ENCODE peak calls at places on chromosome 18, in ten cellular contexts. One of them, this sample, is unnamed.

GRCh38 chr18:49021433-49022129 is 70.8 kb upstream of the SMAD7 start:
- DNase-seq in bronchial epithelial cell: peak; percentile 95
- DNase-seq in fibroblast of the aortic adventitia: peak; percentile 35
- DNase-seq in CD4-positive, alpha-beta T cell: no peak
- DNase-seq in colonic mucosa: peak; percentile 93
- DNase-seq in nephron progenitor cell: no peak
- DNase-seq in stomach: peak; percentile 79
- DNase-seq in endothelial cell: peak; percentile 52
- DNase-seq in adrenal gland: peak; percentile 65
- DNase-seq in thyroid gland: peak; percentile 38
- DNase-seq in this sample: peak; percentile 35

GRCh38 chr18:2036136-2036535 is 535.2 kb downstream of the METTL4 start:
- DNase-seq in nephron progenitor cell: no peak
- DNase-seq in bronchial epithelial cell: peak; percentile 88
- DNase-seq in endothelial cell: no peak
- DNase-seq in stomach: no peak
- DNase-seq in thyroid gland: no peak
- DNase-seq in adrenal gland: no peak
- DNase-seq in fibroblast of the aortic adventitia: peak; percentile 19
- DNase-seq in CD4-positive, alpha-beta T cell: no peak
- DNase-seq in colonic mucosa: no peak
- DNase-seq in this sample: no peak

GRCh38 chr18:79903787-79904356 is 47.6 kb downstream of the SLC66A2 start:
- DNase-seq in adrenal gland: no peak
- DNase-seq in thyroid gland: no peak
- DNase-seq in CD4-positive, alpha-beta T cell: no peak
- DNase-seq in stomach: no peak
- DNase-seq in endothelial cell: no peak
- DNase-seq in colonic mucosa: no peak
- DNase-seq in nephron progenitor cell: no peak
- DNase-seq in fibroblast of the aortic adventitia: no peak
- DNase-seq in bronchial epithelial cell: no peak
- DNase-seq in this sample: no peak

GRCh38 chr18:74342416-74343043 is 26.9 kb downstream of the C18orf63 start:
- DNase-seq in adrenal gland: no peak
- DNase-seq in fibroblast of the aortic adventitia: peak; percentile 90
- DNase-seq in thyroid gland: no peak
- DNase-seq in colonic mucosa: peak; percentile 53
- DNase-seq in endothelial cell: peak; percentile 29
- DNase-seq in nephron progenitor cell: peak; percentile 20
- DNase-seq in stomach: peak; percentile 30
- DNase-seq in bronchial epithelial cell: peak; percentile 74
- DNase-seq in CD4-positive, alpha-beta T cell: peak; percentile 9
- DNase-seq in this sample: no peak

GRCh38 chr18:55778731-55779460 is 190.9 kb upstream of the TCF4 start:
- DNase-seq in stomach: no peak
- DNase-seq in adrenal gland: no peak
- DNase-seq in CD4-positive, alpha-beta T cell: no peak
- DNase-seq in thyroid gland: no peak
- DNase-seq in bronchial epithelial cell: peak; percentile 86
- DNase-seq in nephron progenitor cell: no peak
- DNase-seq in endothelial cell: no peak
- DNase-seq in colonic mucosa: no peak
- DNase-seq in fibroblast of the aortic adventitia: no peak
- DNase-seq in this sample: no peak

GRCh38 chr18:23106575-23106974 is 28.7 kb upstream of the CABLES1 start:
- DNase-seq in thyroid gland: no peak
- DNase-seq in endothelial cell: no peak
- DNase-seq in bronchial epithelial cell: peak; percentile 48
- DNase-seq in fibroblast of the aortic adventitia: peak; percentile 68
- DNase-seq in adrenal gland: peak; percentile 65
- DNase-seq in nephron progenitor cell: peak; percentile 26
- DNase-seq in stomach: no peak
- DNase-seq in colonic mucosa: peak; percentile 75
- DNase-seq in CD4-positive, alpha-beta T cell: no peak
- DNase-seq in this sample: no peak

GRCh38 chr18:12254820-12255511 is 805 bp downstream of the CIDEA start:
- DNase-seq in bronchial epithelial cell: no peak
- DNase-seq in adrenal gland: no peak
- DNase-seq in stomach: no peak
- DNase-seq in thyroid gland: no peak
- DNase-seq in colonic mucosa: no peak
- DNase-seq in fibroblast of the aortic adventitia: no peak
- DNase-seq in CD4-positive, alpha-beta T cell: no peak
- DNase-seq in endothelial cell: no peak
- DNase-seq in nephron progenitor cell: no peak
- DNase-seq in this sample: no peak

GRCh38 chr18:5966514-5966913 is 71.2 kb upstream of the TMEM200C start:
- DNase-seq in stomach: no peak
- DNase-seq in nephron progenitor cell: no peak
- DNase-seq in bronchial epithelial cell: no peak
- DNase-seq in endothelial cell: no peak
- DNase-seq in CD4-positive, alpha-beta T cell: no peak
- DNase-seq in adrenal gland: no peak
- DNase-seq in fibroblast of the aortic adventitia: no peak
- DNase-seq in thyroid gland: no peak
- DNase-seq in colonic mucosa: no peak
- DNase-seq in this sample: no peak

GRCh38 chr18:9738266-9738969 is 30.3 kb downstream of the RAB31 start:
- DNase-seq in colonic mucosa: no peak
- DNase-seq in CD4-positive, alpha-beta T cell: no peak
- DNase-seq in stomach: no peak
- DNase-seq in bronchial epithelial cell: no peak
- DNase-seq in nephron progenitor cell: no peak
- DNase-seq in thyroid gland: no peak
- DNase-seq in endothelial cell: no peak
- DNase-seq in fibroblast of the aortic adventitia: no peak
- DNase-seq in adrenal gland: no peak
- DNase-seq in this sample: no peak

GRCh38 chr18:9740076-9740475 is 32.0 kb downstream of the RAB31 start:
- DNase-seq in thyroid gland: no peak
- DNase-seq in CD4-positive, alpha-beta T cell: no peak
- DNase-seq in adrenal gland: no peak
- DNase-seq in endothelial cell: no peak
- DNase-seq in bronchial epithelial cell: peak; percentile 71
- DNase-seq in nephron progenitor cell: no peak
- DNase-seq in fibroblast of the aortic adventitia: no peak
- DNase-seq in colonic mucosa: no peak
- DNase-seq in stomach: no peak
- DNase-seq in this sample: no peak

GRCh38 chr18:9737814-9738160 is 29.7 kb downstream of the RAB31 start:
- DNase-seq in nephron progenitor cell: peak; percentile 34
- DNase-seq in CD4-positive, alpha-beta T cell: no peak
- DNase-seq in endothelial cell: no peak
- DNase-seq in fibroblast of the aortic adventitia: no peak
- DNase-seq in bronchial epithelial cell: no peak
- DNase-seq in stomach: no peak
- DNase-seq in thyroid gland: no peak
- DNase-seq in adrenal gland: peak; percentile 49
- DNase-seq in colonic mucosa: no peak
- DNase-seq in this sample: no peak

GRCh38 chr18:9741461-9741820 is 33.3 kb downstream of the RAB31 start:
- DNase-seq in endothelial cell: no peak
- DNase-seq in colonic mucosa: no peak
- DNase-seq in thyroid gland: no peak
- DNase-seq in stomach: no peak
- DNase-seq in adrenal gland: no peak
- DNase-seq in bronchial epithelial cell: no peak
- DNase-seq in nephron progenitor cell: no peak
- DNase-seq in CD4-positive, alpha-beta T cell: no peak
- DNase-seq in fibroblast of the aortic adventitia: no peak
- DNase-seq in this sample: no peak

DNA sequence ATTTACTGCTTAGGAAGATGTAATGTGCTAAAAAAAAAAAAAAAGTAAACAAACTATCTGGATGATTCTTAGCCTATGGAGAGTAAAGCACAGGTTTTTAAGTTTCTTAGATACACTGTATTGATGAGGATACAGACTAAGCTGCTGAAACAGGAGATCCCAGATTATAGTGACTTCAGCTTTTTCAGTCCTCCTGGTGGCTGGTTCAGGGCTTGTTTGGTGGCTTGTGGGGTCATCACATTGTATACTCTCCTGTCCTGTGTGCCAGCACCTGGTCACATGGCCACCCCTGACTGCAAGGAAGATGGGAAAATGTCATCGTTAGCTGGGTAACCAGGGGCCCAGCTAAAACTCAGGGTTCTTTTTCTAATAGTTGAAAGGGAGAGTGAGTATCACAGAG is 31.4 kb downstream of the RAB31 start:
- DNase-seq in adrenal gland: no peak
- DNase-seq in thyroid gland: no peak
- DNase-seq in bronchial epithelial cell: no peak
- DNase-seq in CD4-positive, alpha-beta T cell: no peak
- DNase-seq in stomach: no peak
- DNase-seq in endothelial cell: no peak
- DNase-seq in nephron progenitor cell: no peak
- DNase-seq in fibroblast of the aortic adventitia: no peak
- DNase-seq in colonic mucosa: no peak
- DNase-seq in this sample: no peak
- TF ChIP-seq CTCF in adrenal gland: no peak
- TF ChIP-seq CTCF in thyroid gland: no peak
- TF ChIP-seq CTCF in bronchial epithelial cell: no peak
- TF ChIP-seq CTCF in CD4-positive, alpha-beta T cell: no peak
- TF ChIP-seq CTCF in stomach: no peak
- TF ChIP-seq CTCF in endothelial cell: no peak
- TF ChIP-seq CTCF in nephron progenitor cell: no peak
- TF ChIP-seq CTCF in fibroblast of the aortic adventitia: no peak
- TF ChIP-seq CTCF in colonic mucosa: no peak
- TF ChIP-seq CTCF in this sample: no peak

GRCh38 chr18:58490238-58490637 is 138.7 kb downstream of the ALPK2 start:
- DNase-seq in adrenal gland: no peak
- DNase-seq in stomach: no peak
- DNase-seq in CD4-positive, alpha-beta T cell: no peak
- DNase-seq in thyroid gland: no peak
- DNase-seq in nephron progenitor cell: no peak
- DNase-seq in endothelial cell: no peak
- DNase-seq in colonic mucosa: peak; percentile 70
- DNase-seq in fibroblast of the aortic adventitia: no peak
- DNase-seq in bronchial epithelial cell: no peak
- DNase-seq in this sample: no peak
- TF ChIP-seq CTCF in adrenal gland: no peak
- TF ChIP-seq CTCF in stomach: no peak
- TF ChIP-seq CTCF in CD4-positive, alpha-beta T cell: no peak
- TF ChIP-seq CTCF in thyroid gland: no peak
- TF ChIP-seq CTCF in nephron progenitor cell: no peak
- TF ChIP-seq CTCF in endothelial cell: no peak
- TF ChIP-seq CTCF in colonic mucosa: no peak
- TF ChIP-seq CTCF in fibroblast of the aortic adventitia: no peak
- TF ChIP-seq CTCF in bronchial epithelial cell: no peak
- TF ChIP-seq CTCF in this sample: no peak

DNA sequence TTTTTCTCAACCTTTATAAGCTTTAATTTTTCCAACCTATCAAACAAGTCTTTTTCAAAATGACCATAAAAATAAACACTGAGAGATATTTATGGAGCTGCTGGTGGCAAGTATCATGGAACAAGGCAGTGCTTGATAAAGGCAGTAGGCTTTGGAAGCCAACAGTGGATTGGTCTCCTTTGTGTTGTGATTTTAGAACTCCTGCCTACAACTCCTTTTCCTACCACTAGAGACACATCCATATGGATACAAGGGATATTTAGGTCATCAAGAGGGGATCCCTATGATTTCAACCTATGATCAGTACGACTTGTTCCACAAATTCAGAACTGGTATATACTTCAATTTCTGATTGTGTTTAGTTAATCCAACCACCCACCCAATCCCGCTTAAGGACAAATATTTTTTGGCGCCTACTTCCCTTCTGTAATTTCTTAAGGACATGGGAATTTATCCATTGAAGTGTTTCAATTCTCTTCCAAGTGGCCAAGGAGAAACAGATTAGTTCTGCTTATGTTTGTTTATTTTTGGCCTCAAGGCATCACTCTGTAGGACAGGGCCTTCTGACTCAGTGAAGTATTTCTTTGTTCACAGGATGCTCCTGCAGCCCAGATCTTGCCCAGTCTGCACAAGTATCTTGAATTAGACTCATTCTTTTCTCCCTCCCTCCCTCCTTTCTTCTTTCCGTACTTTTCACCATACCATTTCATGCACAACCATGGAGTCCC is 2119.6 kb upstream of the PIK3C3 start:
- DNase-seq in thyroid gland: no peak
- DNase-seq in nephron progenitor cell: no peak
- DNase-seq in fibroblast of the aortic adventitia: no peak
- DNase-seq in bronchial epithelial cell: peak; percentile 53
- DNase-seq in CD4-positive, alpha-beta T cell: no peak
- DNase-seq in endothelial cell: no peak
- DNase-seq in stomach: no peak
- DNase-seq in adrenal gland: no peak
- DNase-seq in colonic mucosa: no peak
- DNase-seq in this sample: no peak
- TF ChIP-seq CTCF in thyroid gland: no peak
- TF ChIP-seq CTCF in nephron progenitor cell: no peak
- TF ChIP-seq CTCF in fibroblast of the aortic adventitia: no peak
- TF ChIP-seq CTCF in bronchial epithelial cell: no peak
- TF ChIP-seq CTCF in CD4-positive, alpha-beta T cell: no peak
- TF ChIP-seq CTCF in endothelial cell: no peak
- TF ChIP-seq CTCF in stomach: no peak
- TF ChIP-seq CTCF in adrenal gland: no peak
- TF ChIP-seq CTCF in colonic mucosa: no peak
- TF ChIP-seq CTCF in this sample: no peak

GRCh38 chr18:36708366-36708765 is 120.4 kb downstream of the TPGS2 start:
- DNase-seq in colonic mucosa: no peak
- DNase-seq in endothelial cell: no peak
- DNase-seq in fibroblast of the aortic adventitia: no peak
- DNase-seq in nephron progenitor cell: no peak
- DNase-seq in thyroid gland: no peak
- DNase-seq in stomach: no peak
- DNase-seq in CD4-positive, alpha-beta T cell: no peak
- DNase-seq in adrenal gland: peak; percentile 65
- DNase-seq in bronchial epithelial cell: no peak
- DNase-seq in this sample: no peak

GRCh38 chr18:36714476-36714875 is 114.3 kb downstream of the TPGS2 start:
- DNase-seq in nephron progenitor cell: no peak
- DNase-seq in stomach: no peak
- DNase-seq in bronchial epithelial cell: no peak
- DNase-seq in fibroblast of the aortic adventitia: no peak
- DNase-seq in colonic mucosa: no peak
- DNase-seq in endothelial cell: no peak
- DNase-seq in CD4-positive, alpha-beta T cell: no peak
- DNase-seq in adrenal gland: no peak
- DNase-seq in thyroid gland: no peak
- DNase-seq in this sample: no peak

GRCh38 chr18:36711014-36711725 is 117.6 kb downstream of the TPGS2 start:
- DNase-seq in CD4-positive, alpha-beta T cell: no peak
- DNase-seq in endothelial cell: no peak
- DNase-seq in thyroid gland: no peak
- DNase-seq in fibroblast of the aortic adventitia: no peak
- DNase-seq in stomach: no peak
- DNase-seq in bronchial epithelial cell: no peak
- DNase-seq in nephron progenitor cell: no peak
- DNase-seq in adrenal gland: no peak
- DNase-seq in colonic mucosa: no peak
- DNase-seq in this sample: no peak

GRCh38 chr18:36709315-36709714 is 119.5 kb downstream of the TPGS2 start:
- DNase-seq in thyroid gland: no peak
- DNase-seq in adrenal gland: no peak
- DNase-seq in nephron progenitor cell: no peak
- DNase-seq in colonic mucosa: no peak
- DNase-seq in CD4-positive, alpha-beta T cell: no peak
- DNase-seq in bronchial epithelial cell: no peak
- DNase-seq in endothelial cell: no peak
- DNase-seq in fibroblast of the aortic adventitia: no peak
- DNase-seq in stomach: no peak
- DNase-seq in this sample: no peak

GRCh38 chr18:36711813-36712444 is 116.9 kb downstream of the TPGS2 start:
- DNase-seq in bronchial epithelial cell: peak; percentile 94
- DNase-seq in colonic mucosa: no peak
- DNase-seq in nephron progenitor cell: no peak
- DNase-seq in stomach: no peak
- DNase-seq in fibroblast of the aortic adventitia: peak; percentile 83
- DNase-seq in endothelial cell: no peak
- DNase-seq in thyroid gland: no peak
- DNase-seq in adrenal gland: peak; percentile 91
- DNase-seq in CD4-positive, alpha-beta T cell: no peak
- DNase-seq in this sample: no peak
- TF ChIP-seq CTCF in bronchial epithelial cell: no peak
- TF ChIP-seq CTCF in colonic mucosa: no peak
- TF ChIP-seq CTCF in nephron progenitor cell: no peak
- TF ChIP-seq CTCF in stomach: no peak
- TF ChIP-seq CTCF in fibroblast of the aortic adventitia: no peak
- TF ChIP-seq CTCF in endothelial cell: no peak
- TF ChIP-seq CTCF in thyroid gland: no peak
- TF ChIP-seq CTCF in adrenal gland: no peak
- TF ChIP-seq CTCF in CD4-positive, alpha-beta T cell: no peak
- TF ChIP-seq CTCF in this sample: no peak

This sample was measured in progenitor cell of endocrine pancreas.